ENCODE peak calls at places on chromosomes 5 and 9, in seven cellular contexts. H is GM23338, F is HCT116, E is PC-3, S is MM.1S, L is neural progenitor cell, O is GM23248. B is an unnamed sample.

GRCh38 chr5:170427672-170428236 is 38.6 kb upstream of the KCNMB1 start:
- DNase-seq in H (no peak), F (no peak), E (no peak), S (no peak), L (no peak), O (no peak), B (no peak)

GRCh38 chr9:125409217-125409636 is 147.6 kb downstream of the GAPVD1 start:
- DNase-seq in H (peak; percentile 69), F (peak; percentile 86), E (no peak), S (no peak), L (no peak), O (peak; percentile 9), B (peak; percentile 33)

GRCh38 chr5:178544166-178544834 is 45.9 kb downstream of the COL23A1 start:
- DNase-seq in H (no peak), F (no peak), E (no peak), S (no peak), L (no peak), O (no peak), B (no peak)

GRCh38 chr5:107135391-107135790 is 535.3 kb downstream of the EFNA5 start:
- DNase-seq in H (no peak), F (no peak), E (peak; percentile 58), S (no peak), L (no peak), O (peak; percentile 20), B (no peak)

GRCh38 chr5:149732500-149733128 is 2.5 kb downstream of the PPARGC1B start:
- DNase-seq in H (peak; percentile 69), F (no peak), E (peak; percentile 56), S (peak; percentile 7), L (peak; percentile 58), O (peak; percentile 28), B (no peak)

GRCh38 chr9:74643303-74643933 is 146.3 kb downstream of the RORB start:
- DNase-seq in H (no peak), F (no peak), E (no peak), S (no peak), L (no peak), O (no peak), B (no peak)

GRCh38 chr5:72178910-72179815 is 71.9 kb downstream of the MAP1B start:
- DNase-seq in H (peak; percentile 52), F (peak; percentile 28), E (peak; percentile 88), S (no peak), L (peak; percentile 89), O (peak; percentile 97), B (no peak)

GRCh38 chr9:9743822-9744221 is 869.0 kb downstream of the PTPRD start:
- DNase-seq in H (no peak), F (no peak), E (no peak), S (no peak), L (no peak), O (no peak), B (no peak)

GRCh38 chr9:68492801-68493200 is 47.9 kb downstream of the TMEM252 start:
- DNase-seq in H (no peak), F (no peak), E (no peak), S (no peak), L (no peak), O (no peak), B (no peak)

GRCh38 chr9:117081641-117082317 is 333.1 kb downstream of the ASTN2 start:
- DNase-seq in H (no peak), F (no peak), E (no peak), S (peak; percentile 54), L (no peak), O (no peak), B (no peak)

GRCh38 chr9:117083440-117083984 is 331.3 kb downstream of the ASTN2 start:
- DNase-seq in H (peak; percentile 30), F (no peak), E (no peak), S (no peak), L (peak; percentile 24), O (no peak), B (no peak)

GRCh38 chr9:117080996-117081395 is 333.9 kb downstream of the ASTN2 start:
- DNase-seq in H (peak; percentile 77), F (no peak), E (no peak), S (no peak), L (peak; percentile 31), O (no peak), B (no peak)

GRCh38 chr9:117088140-117088539 is 326.7 kb downstream of the ASTN2 start:
- DNase-seq in H (no peak), F (no peak), E (no peak), S (no peak), L (no peak), O (no peak), B (no peak)

GRCh38 chr9:117084221-117084620 is 330.6 kb downstream of the ASTN2 start:
- DNase-seq in H (no peak), F (no peak), E (no peak), S (peak; percentile 88), L (no peak), O (no peak), B (no peak)
- H2AFZ ChIP-seq in H (no peak overlapping the region), F (no peak overlapping the region), E (no peak overlapping the region), S (peak overlapping the region; percentile 46), L (no peak overlapping the region), O (no peak overlapping the region), B (no peak overlapping the region)

DNA sequence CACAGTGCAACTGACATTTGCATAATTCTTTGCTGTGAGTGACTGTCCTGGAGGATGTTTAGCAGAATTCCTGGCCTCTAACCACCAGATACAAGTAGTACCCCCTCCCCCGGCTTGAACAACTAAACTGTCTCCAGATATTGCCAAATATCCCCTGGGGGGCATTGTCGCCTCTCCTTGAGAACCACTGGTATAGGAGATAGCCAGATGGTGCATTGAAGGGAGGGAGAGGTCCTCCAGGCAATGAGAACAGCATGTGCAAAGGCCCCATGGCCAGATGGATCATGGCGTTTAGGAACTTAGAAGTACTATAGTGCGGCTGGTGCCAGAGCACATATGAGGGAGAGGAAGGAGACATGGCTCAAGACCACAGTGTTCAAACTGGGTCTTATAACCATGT is 18.9 kb upstream of the ORM1 start:
- DNase-seq in H (no peak), F (no peak), E (no peak), S (no peak), L (no peak), O (no peak), B (no peak)
- TF ChIP-seq EZH2phosphoT487 in H (no peak), F (no peak), E (no peak), S (no peak), L (no peak), O (no peak), B (no peak)

DNA sequence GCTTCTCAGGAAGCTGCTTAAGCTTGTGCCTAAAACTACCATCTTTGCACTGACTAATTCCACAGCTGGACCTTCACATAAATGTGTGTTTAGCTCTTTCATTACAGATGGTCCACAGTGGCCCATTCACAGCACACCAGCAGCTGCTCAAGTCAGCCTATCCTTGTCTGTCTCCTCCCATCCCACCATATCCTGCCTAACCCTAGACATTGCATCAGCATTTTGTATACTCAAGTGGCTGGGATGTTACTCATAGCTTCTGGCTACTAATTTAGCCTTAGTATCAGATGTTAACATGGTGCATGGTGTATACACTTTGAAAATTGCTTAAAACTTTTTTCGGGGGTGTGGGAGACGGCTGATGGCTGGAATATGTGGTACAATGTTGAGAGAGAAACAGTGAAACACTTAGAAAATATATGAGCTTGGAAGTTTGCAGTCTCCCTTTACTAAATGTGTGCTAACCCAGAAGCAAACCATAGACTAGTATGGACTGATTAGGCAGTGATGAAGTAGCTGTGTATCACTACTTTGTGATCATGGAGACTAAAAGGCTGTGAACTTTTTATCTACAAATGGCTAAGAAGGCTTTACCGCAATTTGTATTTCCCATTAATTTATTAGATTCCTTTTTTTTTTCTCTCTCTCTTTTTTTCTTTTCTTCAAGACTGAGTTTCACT is 83.1 kb downstream of the JMY start:
- DNase-seq in H (no peak), F (peak; percentile 7), E (peak; percentile 59), S (no peak), L (no peak), O (peak; percentile 88), B (no peak)
- H2AFZ ChIP-seq in H (no peak overlapping the region), F (no peak overlapping the region), E (peak overlapping the region; percentile 61), S (no peak overlapping the region), L (no peak overlapping the region), O (peak overlapping the region; percentile 76), B (no peak overlapping the region)

DNA sequence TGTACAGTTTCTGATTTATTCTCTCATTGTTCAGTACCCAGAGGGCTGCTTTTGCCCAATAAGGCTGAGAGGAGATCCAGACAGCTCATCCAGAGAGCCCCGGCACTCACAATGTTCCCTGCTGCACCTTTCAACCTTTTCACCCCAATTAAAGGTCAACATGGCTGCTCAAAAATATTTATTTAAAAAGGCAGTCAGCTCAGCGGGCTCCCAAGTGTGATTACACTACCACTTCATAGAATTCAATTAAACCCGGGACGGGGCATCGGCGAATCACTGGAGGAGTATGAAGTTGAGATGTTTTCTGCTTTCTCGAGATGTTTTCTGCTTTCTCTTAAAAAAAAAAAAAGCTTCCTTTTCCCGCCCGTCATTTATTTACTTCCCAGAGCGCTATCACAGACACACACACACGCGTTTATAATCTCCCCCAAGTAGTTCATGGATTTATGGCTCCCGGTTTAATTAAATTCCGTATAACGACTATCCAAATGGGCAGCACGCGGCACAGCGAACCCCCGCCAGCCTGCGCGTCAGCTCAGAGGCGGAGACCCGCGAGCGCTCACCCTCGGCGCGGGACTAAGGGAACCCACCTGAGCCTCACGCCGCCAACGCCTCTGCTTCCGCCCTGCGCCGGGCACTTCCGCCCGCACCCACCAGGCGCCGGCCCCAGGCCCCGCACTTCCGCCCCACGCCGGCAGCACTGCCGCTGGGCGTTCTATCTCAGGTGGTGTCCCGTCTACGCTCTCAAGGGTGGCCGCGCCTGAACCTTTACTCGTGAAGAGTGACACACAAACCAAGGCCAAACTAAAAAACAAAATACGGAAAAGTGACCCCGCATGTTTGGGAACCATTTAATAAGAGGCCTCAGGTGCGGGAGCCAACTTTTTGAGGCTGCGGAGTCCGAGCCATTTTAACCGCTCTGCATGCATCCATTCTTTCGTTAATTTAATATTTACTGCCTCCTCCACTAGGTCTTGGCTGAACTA is at the start of gene C5orf63:
- DNase-seq in H (peak; percentile 84), F (peak; percentile 8), E (peak; percentile 59), S (peak; percentile 84), L (no peak), O (peak; percentile 61), B (peak; percentile 82)
- TF ChIP-seq EZH2phosphoT487 in H (no peak), F (no peak), E (no peak), S (no peak), L (no peak), O (no peak), B (no peak)

GRCh38 chr5:92923885-92924284 is 657.1 kb downstream of the NR2F1-AS1 start:
- DNase-seq in H (peak; percentile 32), F (no peak), E (no peak), S (no peak), L (peak; percentile 64), O (no peak), B (no peak)
- H2AFZ ChIP-seq in H (no peak overlapping the region), F (no peak overlapping the region), E (no peak overlapping the region), S (no peak overlapping the region), L (no peak overlapping the region), O (no peak overlapping the region), B (no peak overlapping the region)

GRCh38 chr5:73412597-73412988 is 36.0 kb downstream of the FOXD1 start:
- DNase-seq in H (peak; percentile 20), F (no peak), E (peak; percentile 69), S (no peak), L (no peak), O (peak; percentile 78), B (no peak)
- TF ChIP-seq EZH2phosphoT487 in H (no peak), F (no peak), E (no peak), S (no peak), L (no peak), O (no peak), B (no peak)

GRCh38 chr9:121286973-121287721 is 19.2 kb downstream of the GSN start:
- DNase-seq in H (peak; percentile 96), F (peak; percentile 98), E (peak; percentile 96), S (no peak), L (peak; percentile 83), O (peak; percentile 95), B (no peak)
- H2AFZ ChIP-seq in H (no peak overlapping the region), F (no peak overlapping the region), E (peak overlapping the region; percentile 81), S (no peak overlapping the region), L (no peak overlapping the region), O (peak overlapping the region; percentile 56), B (no peak overlapping the region)

GRCh38 chr5:143349127-143349526 is 54.4 kb downstream of the NR3C1 start:
- DNase-seq in H (no peak), F (no peak), E (peak; percentile 44), S (no peak), L (no peak), O (peak; percentile 33), B (no peak)
- TF ChIP-seq EZH2phosphoT487 in H (no peak), F (no peak), E (no peak), S (no peak), L (no peak), O (no peak), B (no peak)